ENCODE peak calls at places on chromosomes 12 and 14, in seven cellular contexts. K, G, T, U, Y, H and J are unnamed samples.

GRCh38 chr12:6765634-6766581 is at the start of gene PTMS:
- DNase-seq in K (peak), G (peak), T (peak), U (peak), Y (peak), H (peak), J (peak)

GRCh38 chr14:92143309-92143708 is 21.5 kb downstream of the CPSF2 start:
- DNase-seq in K (no peak), G (no peak), T (no peak), U (no peak), Y (no peak), H (no peak), J (no peak)

GRCh38 chr12:6197996-6198395 is 2.2 kb upstream of the CD9 start:
- DNase-seq in K (no peak), G (no peak), T (no peak), U (no peak), Y (peak), H (peak), J (no peak)

GRCh38 chr14:34498684-34499412 is 36.8 kb upstream of the SPTSSA start:
- DNase-seq in K (no peak), G (peak), T (no peak), U (peak), Y (peak), H (peak), J (peak)

GRCh38 chr14:50087350-50088116 is 28.8 kb downstream of the VCPKMT start:
- DNase-seq in K (no peak), G (no peak), T (no peak), U (no peak), Y (no peak), H (no peak), J (no peak)

GRCh38 chr14:33938131-33938949 is 12.5 kb downstream of the EGLN3 start:
- DNase-seq in K (peak), G (no peak), T (peak), U (peak), Y (peak), H (peak), J (peak)

GRCh38 chr12:96215933-96216273 is 21.7 kb downstream of the ELK3 start:
- DNase-seq in K (no peak), G (no peak), T (no peak), U (no peak), Y (no peak), H (peak), J (no peak)

GRCh38 chr14:34254031-34254430 is 208.0 kb downstream of the SPTSSA start:
- DNase-seq in K (no peak), G (no peak), T (no peak), U (no peak), Y (no peak), H (no peak), J (peak)

GRCh38 chr12:21456291-21456780 is 18.9 kb downstream of the PYROXD1 start:
- DNase-seq in K (no peak), G (no peak), T (no peak), U (no peak), Y (no peak), H (no peak), J (no peak)

GRCh38 chr14:59213368-59214315 is 25.2 kb downstream of the DAAM1 start:
- DNase-seq in K (no peak), G (peak), T (no peak), U (no peak), Y (no peak), H (no peak), J (no peak)

GRCh38 chr14:93956514-93957332 is 19.6 kb downstream of the ASB2 start:
- DNase-seq in K (no peak), G (no peak), T (no peak), U (no peak), Y (peak), H (no peak), J (no peak)

GRCh38 chr12:113461666-113462065 is 10.0 kb downstream of the LHX5 start:
- DNase-seq in K (no peak), G (no peak), T (no peak), U (peak), Y (peak), H (peak), J (peak)

GRCh38 chr12:92827836-92828431 is 101.2 kb downstream of the EEA1 start:
- DNase-seq in K (no peak), G (peak), T (no peak), U (peak), Y (peak), H (peak), J (peak)

GRCh38 chr14:92511472-92512247 is 1.9 kb upstream of the RIN3 start:
- DNase-seq in K (no peak), G (peak), T (no peak), U (peak), Y (no peak), H (no peak), J (peak)

GRCh38 chr14:34201909-34202622 is 251.2 kb upstream of the EGLN3 start:
- DNase-seq in K (no peak), G (no peak), T (no peak), U (no peak), Y (no peak), H (no peak), J (peak)

GRCh38 chr12:116077431-116077830 is 200.1 kb downstream of the MED13L start:
- DNase-seq in K (no peak), G (no peak), T (no peak), U (no peak), Y (no peak), H (no peak), J (no peak)

GRCh38 chr12:120075034-120075616 is 41.4 kb downstream of the RAB35 start:
- DNase-seq in K (no peak), G (no peak), T (no peak), U (no peak), Y (no peak), H (no peak), J (no peak)

GRCh38 chr12:121400332-121401139 is 618 bp downstream of the RNF34 start:
- DNase-seq in K (peak), G (peak), T (no peak), U (peak), Y (peak), H (peak), J (peak)

GRCh38 chr14:62181591-62181990 is 419.4 kb downstream of the SNAPC1 start:
- DNase-seq in K (no peak), G (no peak), T (no peak), U (no peak), Y (no peak), H (no peak), J (no peak)

GRCh38 chr14:35393826-35394225 is 10.7 kb downstream of the NFKBIA start:
- DNase-seq in K (no peak), G (no peak), T (no peak), U (no peak), Y (no peak), H (no peak), J (no peak)

GRCh38 chr14:24307575-24308341 is at the start of gene CIDEB:
- DNase-seq in K (peak), G (peak), T (peak), U (peak), Y (peak), H (peak), J (peak)

GRCh38 chr14:59687663-59688062 is 111.1 kb upstream of the CCDC175 start:
- DNase-seq in K (no peak), G (no peak), T (no peak), U (no peak), Y (no peak), H (no peak), J (peak)

GRCh38 chr12:84079621-84080020 is 833.0 kb downstream of the SLC6A15 start:
- DNase-seq in K (no peak), G (no peak), T (no peak), U (no peak), Y (no peak), H (no peak), J (peak)

GRCh38 chr12:121712462-121713256 is at the start of gene TMEM120B:
- DNase-seq in K (peak), G (peak), T (peak), U (peak), Y (peak), H (peak), J (peak)

GRCh38 chr14:65179918-65180724 is 77.8 kb upstream of the MAX start:
- DNase-seq in K (peak), G (peak), T (peak), U (peak), Y (no peak), H (no peak), J (peak)

GRCh38 chr14:45679852-45680251 is 426.9 kb upstream of the MIS18BP1 start:
- DNase-seq in K (no peak), G (peak), T (no peak), U (peak), Y (no peak), H (no peak), J (peak)

GRCh38 chr12:100699209-100699608 is 95.4 kb upstream of the ANO4 start:
- DNase-seq in K (no peak), G (no peak), T (no peak), U (no peak), Y (no peak), H (no peak), J (no peak)

DNA sequence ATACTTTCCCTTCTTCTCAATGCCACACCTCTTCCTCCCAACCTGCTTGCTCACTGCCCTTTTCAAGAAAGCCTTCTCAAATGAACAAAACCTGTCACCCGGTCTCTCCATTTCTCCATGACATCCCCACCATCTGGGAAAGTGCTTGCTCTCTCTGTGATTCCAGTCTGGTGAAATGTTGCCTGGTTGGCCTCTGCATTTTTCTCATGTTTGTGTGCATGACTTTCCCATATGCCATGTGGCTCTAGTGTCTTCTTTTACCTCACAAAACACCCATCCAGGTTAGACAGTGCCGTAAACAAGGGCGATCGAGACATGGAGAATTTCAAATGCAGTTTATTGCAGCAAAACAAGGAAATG is 5.8 kb downstream of the KRT1 start:
- DNase-seq in K (no peak), G (no peak), T (no peak), U (no peak), Y (no peak), H (no peak), J (no peak)
- H3K4me3 ChIP-seq in K (no peak), G (no peak), T (no peak), U (no peak), Y (no peak), H (no peak), J (no peak)

GRCh38 chr12:108916336-108916735 is 36.4 kb downstream of the DAO start:
- DNase-seq in K (no peak), G (no peak), T (no peak), U (no peak), Y (no peak), H (no peak), J (no peak)
- H3K4me3 ChIP-seq in K (no peak), G (no peak), T (no peak), U (no peak), Y (no peak), H (no peak), J (no peak)

GRCh38 chr14:102541771-102542170 is 32.2 kb upstream of the ANKRD9 start:
- DNase-seq in K (no peak), G (no peak), T (no peak), U (no peak), Y (peak), H (peak), J (no peak)

GRCh38 chr14:102545461-102546265 is 36.1 kb upstream of the ANKRD9 start:
- DNase-seq in K (no peak), G (no peak), T (no peak), U (peak), Y (peak), H (peak), J (no peak)

GRCh38 chr14:102544745-102545460 is 35.3 kb upstream of the ANKRD9 start:
- DNase-seq in K (no peak), G (no peak), T (no peak), U (no peak), Y (peak), H (peak), J (no peak)

GRCh38 chr14:102544034-102544744 is 34.6 kb upstream of the ANKRD9 start:
- DNase-seq in K (no peak), G (no peak), T (no peak), U (no peak), Y (peak), H (peak), J (no peak)

GRCh38 chr14:102547067-102547466 is 37.5 kb upstream of the ANKRD9 start:
- DNase-seq in K (no peak), G (no peak), T (no peak), U (no peak), Y (no peak), H (no peak), J (no peak)
- H3K4me3 ChIP-seq in K (no peak), G (no peak), T (no peak), U (no peak), Y (no peak), H (no peak), J (no peak)

GRCh38 chr12:112112423-112113132 is 4.0 kb upstream of the NAA25 start:
- DNase-seq in K (no peak), G (no peak), T (no peak), U (no peak), Y (peak), H (no peak), J (peak)
- H3K4me3 ChIP-seq in K (no peak), G (no peak), T (no peak), U (no peak), Y (no peak), H (no peak), J (no peak)

GRCh38 chr14:105487986-105488777 is 1.5 kb downstream of the CRIP1 start:
- DNase-seq in K (peak), G (no peak), T (no peak), U (no peak), Y (no peak), H (no peak), J (no peak)

GRCh38 chr14:105485720-105486332 is 860 bp upstream of the CRIP1 start:
- DNase-seq in K (peak), G (no peak), T (no peak), U (no peak), Y (peak), H (peak), J (no peak)

GRCh38 chr14:105487449-105487985 is 831 bp downstream of the CRIP1 start:
- DNase-seq in K (peak), G (no peak), T (no peak), U (no peak), Y (no peak), H (peak), J (no peak)

GRCh38 chr14:105486333-105486973 is at the start of gene CRIP1:
- DNase-seq in K (peak), G (no peak), T (no peak), U (no peak), Y (no peak), H (no peak), J (no peak)

GRCh38 chr14:105486974-105487448 is 325 bp downstream of the CRIP1 start:
- DNase-seq in K (peak), G (no peak), T (no peak), U (no peak), Y (peak), H (peak), J (no peak)
- H3K4me3 ChIP-seq in K (peak), G (no peak), T (peak), U (no peak), Y (peak), H (peak), J (no peak)